ENCODE peak calls at places on chromosomes 3 and 15, in four cellular contexts. A is K562, T is GM12878, M is HepG2. R is an unnamed sample.

GRCh38 chr3:124172297-124172696 is 180.4 kb upstream of the ROPN1 start:
- DNase-seq in T (no peak), M (no peak), A (no peak), R (no peak)

GRCh38 chr3:177337548-177338331 is 140.5 kb upstream of the TBL1XR1 start:
- DNase-seq in T (peak; percentile 87), M (no peak), A (no peak), R (no peak)

GRCh38 chr3:10195692-10196091 is 31.0 kb downstream of the IRAK2 start:
- DNase-seq in A (no peak), T (no peak), M (no peak), R (no peak)

GRCh38 chr3:133426721-133427120 is 26.9 kb downstream of the BFSP2 start:
- DNase-seq in M (no peak), A (no peak), T (no peak), R (no peak)

GRCh38 chr3:21188459-21188858 is 562.6 kb downstream of the ZNF385D start:
- DNase-seq in T (no peak), A (no peak), M (no peak), R (no peak)

GRCh38 chr3:14220933-14221332 is 42.3 kb downstream of the LSM3 start:
- DNase-seq in T (no peak), A (no peak), M (no peak), R (no peak)

GRCh38 chr3:36891651-36892268 is 53.1 kb downstream of the TRANK1 start:
- DNase-seq in M (no peak), T (peak; percentile 70), A (no peak), R (no peak)

GRCh38 chr15:81117136-81117535 is 16.9 kb upstream of the CFAP161 start:
- DNase-seq in M (no peak), A (no peak), T (no peak), R (no peak)

GRCh38 chr15:29570121-29570930 is 251.9 kb downstream of the TJP1 start:
- DNase-seq in A (no peak), M (no peak), T (no peak), R (no peak)

GRCh38 chr3:114060906-114061655 is 4.5 kb downstream of the QTRT2 start:
- DNase-seq in A (no peak), M (no peak), T (no peak), R (no peak)

GRCh38 chr3:157067114-157067513 is 92.8 kb downstream of the CCNL1 start:
- DNase-seq in A (no peak), T (no peak), M (no peak), R (no peak)

GRCh38 chr3:14482271-14482721 is 57.8 kb downstream of the GRIP2 start:
- DNase-seq in T (no peak), A (no peak), M (no peak), R (no peak)

GRCh38 chr15:58295637-58296036 is 136.2 kb upstream of the LIPC start:
- DNase-seq in T (no peak), M (no peak), A (no peak), R (no peak)

GRCh38 chr3:114456742-114457141 is 162.9 kb downstream of the TIGIT start:
- DNase-seq in M (no peak), A (no peak), T (peak; percentile 87), R (no peak)

GRCh38 chr3:49616491-49616941 is 57.6 kb upstream of the APEH start:
- DNase-seq in T (no peak), M (no peak), A (no peak), R (peak; percentile 56)

GRCh38 chr15:65985387-65985786 is 116.1 kb downstream of the RAB11A start:
- DNase-seq in A (no peak), T (no peak), M (no peak), R (no peak)

GRCh38 chr15:65981837-65982696 is 112.8 kb downstream of the RAB11A start:
- DNase-seq in A (peak; percentile 80), M (peak; percentile 18), T (no peak), R (peak; percentile 88)

GRCh38 chr15:65980824-65981456 is 111.6 kb downstream of the RAB11A start:
- DNase-seq in A (peak; percentile 63), T (no peak), M (peak; percentile 30), R (peak; percentile 90)

GRCh38 chr15:65979837-65980236 is 110.5 kb downstream of the RAB11A start:
- DNase-seq in M (no peak), A (no peak), T (no peak), R (no peak)

GRCh38 chr15:65982941-65983340 is 113.7 kb downstream of the RAB11A start:
- DNase-seq in M (no peak), A (no peak), T (no peak), R (no peak)
- TF ChIP-seq CEBPB in M (no peak), A (no peak), T (no peak), R (no peak)

DNA sequence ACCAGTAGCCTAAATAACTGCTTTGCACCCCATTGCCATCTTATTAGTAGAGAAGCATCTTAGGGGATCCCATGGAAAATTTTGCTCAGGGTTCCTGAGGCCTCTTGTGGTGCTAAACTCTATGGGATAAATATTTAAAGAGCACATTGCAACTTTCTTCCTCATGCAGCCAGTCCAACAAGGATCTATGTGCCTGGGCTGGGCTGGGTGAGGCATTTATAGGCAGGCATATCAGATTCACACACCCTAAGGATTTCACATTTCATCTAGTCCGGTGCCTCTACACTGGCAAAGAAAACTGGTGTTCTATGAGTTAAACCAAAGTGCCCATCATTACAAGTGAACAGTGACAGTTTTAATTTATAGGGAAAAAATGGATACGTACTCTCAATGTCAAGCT is 512.3 kb downstream of the EDEM1 start:
- DNase-seq in T (no peak), M (no peak), A (no peak), R (no peak)
- TF ChIP-seq CBX5 in T (no peak), M (no peak), A (no peak), R (no peak)

GRCh38 chr3:52094591-52095485 is 38.5 kb upstream of the DUSP7 start:
- DNase-seq in T (no peak), A (no peak), M (no peak), R (no peak)
- TF ChIP-seq CEBPB in T (no peak), A (no peak), M (no peak), R (no peak)

DNA sequence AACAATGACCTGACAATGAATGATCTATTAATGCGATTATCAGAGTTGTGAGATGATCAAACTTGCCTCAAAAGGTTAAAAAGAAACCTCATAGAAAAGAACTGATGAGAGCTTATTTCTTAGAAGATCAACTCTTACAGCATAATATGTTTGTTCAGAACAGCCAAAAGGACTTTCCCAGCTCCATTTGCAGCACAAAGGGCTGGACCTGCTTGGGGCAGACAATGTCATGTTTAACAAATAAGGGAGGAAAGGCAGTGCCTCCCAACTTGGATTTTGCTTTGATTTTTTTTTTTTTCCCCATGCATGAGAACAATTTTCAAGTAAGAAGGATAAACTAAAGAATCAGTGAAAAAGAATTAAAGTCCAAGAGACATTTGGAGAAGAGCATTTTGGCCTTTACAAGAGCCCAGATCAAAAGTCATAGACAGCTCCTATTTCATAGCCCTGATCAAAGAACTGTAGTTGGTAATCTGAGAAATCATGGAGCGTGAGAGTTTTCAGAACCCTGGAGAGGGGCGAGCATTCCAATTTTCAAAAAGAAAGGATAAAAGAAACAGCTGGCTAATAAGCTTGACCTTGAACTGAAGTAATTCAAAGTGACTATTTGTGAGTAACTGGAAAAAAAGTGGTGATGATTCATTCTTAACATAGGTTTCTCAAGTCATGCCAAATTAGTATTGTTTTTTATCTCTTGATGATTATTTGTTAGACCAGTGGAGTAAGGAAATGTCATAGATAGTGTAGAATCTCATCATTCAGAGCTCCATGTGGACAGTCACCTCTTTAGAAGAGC is 136.0 kb upstream of the CFAP20DC start:
- DNase-seq in T (no peak), A (no peak), M (no peak), R (no peak)
- TF ChIP-seq CBX5 in T (no peak), A (no peak), M (no peak), R (no peak)

R was measured in H1.